ENCODE peak calls at places on chromosomes 12 and 14, in nine cellular contexts. J, K, W, D, C, S, U, H and I are unnamed samples.
A peak's percentile ranks its signal among the peaks of the same experiment; 100 is the strongest.

GRCh38 chr12:71475280-71475679 is 35.7 kb downstream of the LGR5 start:
- DNase-seq in J (no peak), K (no peak), W (no peak), D (peak; percentile 45), C (no peak), S (no peak), U (no peak), H (peak; percentile 65), I (peak; percentile 75)

GRCh38 chr12:124395284-124395752 is 100.4 kb downstream of the RFLNA start:
- DNase-seq in J (no peak), K (no peak), W (no peak), D (no peak), C (no peak), S (no peak), U (no peak), H (no peak), I (no peak)

GRCh38 chr12:50201987-50202521 is 34.9 kb upstream of the CERS5 start:
- DNase-seq in J (peak; percentile 96), K (no peak), W (no peak), D (peak; percentile 79), C (no peak), S (no peak), U (peak; percentile 97), H (peak; percentile 73), I (no peak)

GRCh38 chr12:123532808-123533649 is 490 bp downstream of the RILPL1 start:
- DNase-seq in J (peak; percentile 24), K (no peak), W (peak; percentile 71), D (peak; percentile 35), C (peak; percentile 78), S (peak; percentile 54), U (peak; percentile 27), H (peak; percentile 34), I (peak; percentile 41)

GRCh38 chr14:103136388-103137271 is 13.4 kb downstream of the TNFAIP2 start:
- DNase-seq in J (peak; percentile 73), K (no peak), W (peak; percentile 71), D (peak; percentile 54), C (no peak), S (no peak), U (peak; percentile 72), H (peak; percentile 58), I (no peak)

GRCh38 chr12:15599266-15600037 is 189.7 kb downstream of the EPS8 start:
- DNase-seq in J (peak; percentile 81), K (no peak), W (no peak), D (peak; percentile 97), C (peak; percentile 50), S (no peak), U (peak; percentile 14), H (peak; percentile 99), I (no peak)

GRCh38 chr14:92759679-92760523 is 11.5 kb upstream of the LGMN start:
- DNase-seq in J (no peak), K (no peak), W (no peak), D (no peak), C (no peak), S (no peak), U (no peak), H (no peak), I (no peak)

GRCh38 chr12:108616941-108617858 is 16.5 kb downstream of the SELPLG start:
- DNase-seq in J (no peak), K (no peak), W (no peak), D (no peak), C (no peak), S (no peak), U (no peak), H (no peak), I (peak; percentile 41)

GRCh38 chr12:51923506-51924365 is 16.4 kb downstream of the ACVRL1 start:
- DNase-seq in J (no peak), K (peak; percentile 56), W (peak; percentile 79), D (peak; percentile 48), C (peak; percentile 56), S (peak; percentile 54), U (no peak), H (peak; percentile 33), I (peak; percentile 71)

GRCh38 chr14:104132981-104133380 is 5.4 kb upstream of the KIF26A start:
- DNase-seq in J (no peak), K (no peak), W (peak; percentile 73), D (no peak), C (peak; percentile 80), S (no peak), U (no peak), H (no peak), I (no peak)

DNA sequence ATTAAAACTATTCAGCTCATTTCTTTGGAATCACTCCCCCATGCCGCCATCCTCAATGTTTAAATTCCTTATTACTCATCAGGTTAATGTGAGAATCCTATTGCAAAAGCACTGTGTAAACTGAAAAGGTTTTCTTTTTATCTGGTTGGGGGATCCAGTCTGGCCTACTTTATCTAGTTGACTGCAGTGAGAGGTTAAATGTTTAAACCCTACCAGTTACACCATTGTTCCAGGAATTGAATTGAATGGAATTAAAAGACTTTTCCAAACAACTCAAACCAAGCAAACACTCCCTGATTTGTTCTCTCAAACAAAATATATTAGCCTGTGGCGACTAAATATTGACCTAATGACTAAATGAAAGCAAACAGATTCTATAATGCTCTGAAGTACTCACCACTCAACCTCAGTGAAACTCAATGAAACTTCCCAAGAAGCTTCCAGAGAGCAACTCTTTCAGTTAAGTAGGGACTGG is 100.5 kb downstream of the VEZT start:
- DNase-seq in J (peak; percentile 88), K (no peak), W (no peak), D (peak; percentile 73), C (no peak), S (no peak), U (peak; percentile 57), H (peak; percentile 71), I (no peak)
- TF ChIP-seq CTCF in J (no peak), K (no peak), W (no peak), D (no peak), C (no peak), S (no peak), U (no peak), H (no peak), I (no peak)

DNA sequence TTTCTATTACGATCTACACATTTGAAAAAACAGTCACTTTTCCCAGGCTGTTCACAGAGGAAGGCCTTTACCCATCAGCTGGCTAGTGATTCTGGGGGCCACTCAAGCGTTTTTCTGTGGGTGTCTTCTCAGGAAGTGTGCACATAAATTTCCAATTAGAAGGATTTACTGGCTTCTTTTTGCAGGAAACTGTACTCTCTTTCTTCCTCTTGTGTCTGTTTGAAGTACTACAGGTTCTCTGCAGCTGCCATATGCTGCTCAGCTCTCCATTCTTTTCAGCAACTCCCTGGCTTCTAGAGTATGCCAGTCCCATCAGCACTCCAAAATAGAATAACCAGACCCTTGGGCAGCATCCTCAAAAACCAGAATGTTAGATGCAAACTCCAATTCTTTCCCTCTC is 110.4 kb upstream of the NAV3 start:
- DNase-seq in J (no peak), K (no peak), W (no peak), D (peak; percentile 9), C (no peak), S (no peak), U (peak; percentile 21), H (no peak), I (no peak)
- TF ChIP-seq CTCF in J (no peak), K (no peak), W (no peak), D (peak; percentile 36), C (peak; percentile 32), S (peak; percentile 45), U (peak; percentile 67), H (no peak), I (no peak)

GRCh38 chr12:99619389-99620158 is 28.0 kb upstream of the GARIN6 start:
- DNase-seq in J (peak; percentile 4), K (no peak), W (peak; percentile 49), D (peak; percentile 25), C (peak; percentile 52), S (no peak), U (no peak), H (no peak), I (no peak)
- TF ChIP-seq CTCF in J (peak; percentile 56), K (no peak), W (peak; percentile 72), D (peak; percentile 59), C (peak; percentile 76), S (peak; percentile 63), U (peak; percentile 53), H (peak; percentile 21), I (peak; percentile 8)

DNA sequence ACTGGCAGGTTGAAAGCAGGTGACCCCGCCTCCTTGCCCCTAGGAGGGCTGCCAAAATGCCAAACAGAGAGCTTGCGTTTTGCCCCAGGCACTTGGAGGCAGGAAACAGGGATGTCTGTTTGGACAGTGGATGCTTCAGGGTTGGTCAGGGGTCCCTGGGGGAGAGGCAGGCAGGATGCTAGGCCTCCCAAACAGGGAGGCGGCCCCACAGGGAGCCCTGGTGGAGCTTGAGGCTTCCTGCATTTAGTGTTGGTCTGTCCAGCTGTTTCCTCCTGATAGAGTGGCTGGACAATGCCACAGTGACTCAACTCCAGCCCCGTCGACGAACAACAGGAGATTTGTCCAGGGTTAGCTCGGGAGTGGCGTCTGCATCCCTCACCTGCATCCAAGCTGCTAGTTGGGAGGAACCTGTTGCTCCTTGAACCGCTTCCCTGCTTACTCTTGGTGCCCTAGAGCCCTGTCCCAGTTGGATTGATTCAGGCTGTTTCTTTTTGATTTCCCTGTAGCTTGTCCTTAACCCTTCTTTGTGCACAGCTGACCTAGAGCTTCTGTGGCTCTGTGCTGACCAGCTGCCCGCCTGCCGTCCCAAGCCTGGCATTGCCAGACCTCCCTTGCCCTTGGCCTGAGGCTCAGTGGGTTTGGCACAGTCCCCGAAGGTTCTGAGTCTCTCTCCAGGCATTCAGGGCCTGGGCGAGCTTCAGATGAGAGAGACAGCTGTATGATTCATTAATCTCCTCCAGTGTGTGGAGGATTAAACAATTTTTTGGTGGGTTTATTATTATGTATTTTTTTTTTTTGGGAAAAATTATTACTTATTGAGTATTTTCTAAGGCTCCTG is 45.9 kb downstream of the TSPAN9 start:
- DNase-seq in J (peak; percentile 75), K (no peak), W (peak; percentile 13), D (peak; percentile 80), C (no peak), S (no peak), U (peak; percentile 90), H (peak; percentile 59), I (peak; percentile 88)
- TF ChIP-seq CTCF in J (peak; percentile 21), K (no peak), W (no peak), D (peak; percentile 43), C (peak; percentile 33), S (no peak), U (peak; percentile 55), H (peak; percentile 40), I (peak; percentile 18)

GRCh38 chr14:21001218-21001617 is 2.1 kb downstream of the SLC39A2 start:
- DNase-seq in J (no peak), K (no peak), W (peak; percentile 36), D (no peak), C (peak; percentile 35), S (no peak), U (no peak), H (no peak), I (no peak)
- TF ChIP-seq CTCF in J (no peak), K (no peak), W (no peak), D (no peak), C (no peak), S (no peak), U (no peak), H (no peak), I (no peak)

DNA sequence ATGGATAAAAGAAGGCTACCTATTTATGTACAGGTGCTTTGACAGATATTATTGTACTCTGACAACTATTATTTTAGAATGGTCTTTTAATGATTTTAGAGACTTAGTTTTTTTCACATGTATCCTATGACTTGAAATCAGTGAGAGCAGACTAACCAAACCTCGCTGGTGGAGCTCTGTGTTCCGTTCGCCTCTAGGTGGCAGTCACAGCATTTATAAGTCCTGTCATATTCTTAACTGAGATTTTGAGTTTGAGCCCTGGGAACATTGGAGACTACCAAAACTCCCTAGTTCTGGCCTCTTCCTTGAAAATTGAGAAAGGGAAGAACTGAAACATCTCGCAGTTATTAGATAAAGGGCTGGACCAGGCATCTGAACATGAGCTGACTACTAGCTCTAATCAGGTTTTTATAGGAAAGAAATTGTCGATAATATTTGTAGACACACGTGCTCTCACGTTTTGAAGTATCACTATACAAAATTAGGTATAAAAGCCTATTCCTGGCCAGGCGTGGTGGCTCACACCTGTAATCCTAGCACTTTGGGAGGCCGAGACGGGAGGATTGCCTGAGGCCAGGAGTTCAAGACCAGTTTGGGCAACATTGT is 48.3 kb downstream of the TTLL5 start:
- DNase-seq in J (peak; percentile 88), K (peak; percentile 67), W (peak; percentile 72), D (peak; percentile 93), C (peak; percentile 86), S (peak; percentile 63), U (peak; percentile 76), H (peak; percentile 91), I (peak; percentile 80)
- TF ChIP-seq CTCF in J (peak; percentile 84), K (peak; percentile 53), W (peak; percentile 67), D (peak; percentile 87), C (peak; percentile 82), S (peak; percentile 90), U (peak; percentile 90), H (peak; percentile 76), I (peak; percentile 81)